ENCODE peak calls at places on chromosomes 11 and 22, in five cellular contexts. S is mesenchymal stem cell, L is IMR-90, O is H1, Y is H9. J is an unnamed sample.

GRCh38 chr11:60563553-60564235 is 48.5 kb downstream of the MS4A13 start:
- DNase-seq in Y (peak; percentile 64), O (no peak), L (no peak), S (no peak), J (no peak)

GRCh38 chr11:33551051-33551450 is 149.6 kb downstream of the C11orf91 start:
- DNase-seq in L (peak; percentile 25), Y (no peak), S (no peak), O (no peak), J (no peak)

GRCh38 chr11:10302294-10302743 is 2.6 kb upstream of the ADM start:
- DNase-seq in O (no peak), S (peak; percentile 69), Y (no peak), L (no peak), J (no peak)

GRCh38 chr11:33059331-33060007 is 20.1 kb downstream of the TCP11L1 start:
- DNase-seq in Y (no peak), L (no peak), S (no peak), O (no peak), J (no peak)

GRCh38 chr22:47165338-47165931 is 403.0 kb downstream of the TBC1D22A start:
- DNase-seq in Y (peak; percentile 12), O (no peak), S (no peak), L (no peak), J (no peak)

GRCh38 chr22:41257696-41258095 is 17.0 kb upstream of the CHADL start:
- DNase-seq in S (no peak), L (no peak), Y (no peak), O (no peak), J (no peak)

GRCh38 chr11:33376331-33377099 is 119.3 kb downstream of the HIPK3 start:
- DNase-seq in L (no peak), S (no peak), Y (peak; percentile 59), O (no peak), J (peak; percentile 11)

GRCh38 chr11:120830092-120830491 is 193.8 kb upstream of the TBCEL start:
- DNase-seq in L (no peak), Y (no peak), O (no peak), S (no peak), J (no peak)

GRCh38 chr11:1005913-1006312 is 30.6 kb downstream of the MUC6 start:
- DNase-seq in Y (no peak), L (no peak), S (no peak), O (no peak), J (no peak)

GRCh38 chr11:120586072-120586471 is 74.5 kb downstream of the GRIK4 start:
- DNase-seq in S (no peak), L (no peak), Y (no peak), O (no peak), J (no peak)

GRCh38 chr11:78274739-78275138 is 86.0 kb downstream of the USP35 start:
- DNase-seq in S (no peak), Y (no peak), O (no peak), L (no peak), J (no peak)

GRCh38 chr22:47163481-47163875 is 401.0 kb downstream of the TBC1D22A start:
- DNase-seq in Y (peak; percentile 17), O (no peak), L (no peak), S (no peak), J (no peak)

GRCh38 chr11:78290293-78291176 is 101.8 kb downstream of the USP35 start:
- DNase-seq in O (no peak), Y (no peak), S (peak; percentile 92), L (peak; percentile 58), J (no peak)

GRCh38 chr11:30015725-30016449 is 943 bp downstream of the KCNA4 start:
- DNase-seq in S (no peak), Y (peak; percentile 27), L (no peak), O (no peak), J (no peak)

GRCh38 chr11:73333626-73334199 is 25.6 kb downstream of the ARHGEF17 start:
- DNase-seq in O (no peak), Y (no peak), S (peak; percentile 62), L (no peak), J (no peak)

GRCh38 chr11:73331138-73331916 is 23.3 kb downstream of the ARHGEF17 start:
- DNase-seq in O (no peak), S (peak; percentile 80), Y (peak; percentile 86), L (peak; percentile 36), J (peak; percentile 87)

GRCh38 chr11:73327812-73328364 is 19.8 kb downstream of the ARHGEF17 start:
- DNase-seq in L (no peak), Y (no peak), O (no peak), S (no peak), J (no peak)

GRCh38 chr11:73333173-73333572 is 25.1 kb downstream of the ARHGEF17 start:
- DNase-seq in Y (no peak), O (no peak), L (no peak), S (no peak), J (no peak)

DNA sequence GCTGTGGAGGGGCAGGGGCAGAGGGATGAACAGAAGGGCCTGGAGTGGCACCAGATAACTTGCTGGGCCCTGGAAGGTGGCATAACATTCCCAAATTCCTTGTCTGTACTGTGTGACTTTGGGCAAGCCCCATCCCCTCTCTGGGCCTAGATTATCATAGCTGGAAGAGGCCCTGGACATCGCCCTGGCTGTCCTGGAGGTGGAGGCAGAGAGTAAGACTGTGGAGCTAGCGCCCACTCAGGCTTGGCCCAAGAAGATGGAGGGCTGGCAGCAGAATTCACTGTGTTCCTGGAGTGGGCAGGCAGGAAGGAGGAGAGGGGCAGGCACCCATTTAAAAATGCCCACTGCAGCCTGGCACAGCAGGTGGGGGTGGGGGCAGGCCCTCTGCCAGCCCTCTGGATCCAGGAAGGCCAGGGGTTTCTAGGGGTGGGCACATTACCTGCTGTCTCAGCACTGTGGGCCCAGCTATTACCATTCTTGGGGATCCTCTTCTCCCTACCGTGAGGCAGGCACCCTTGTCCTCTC is 22.6 kb downstream of the ARHGEF17 start:
- DNase-seq in L (peak; percentile 61), O (no peak), Y (no peak), S (peak; percentile 78), J (no peak)
- H4K91ac ChIP-seq in L (peak overlapping the region; percentile 96), O (no peak overlapping the region), Y (no peak overlapping the region), S (peak overlapping the region; percentile 90), J (peak overlapping the region; percentile 94)

GRCh38 chr11:66327171-66328035 is 8.8 kb downstream of the RIN1 start:
- DNase-seq in S (peak; percentile 84), O (no peak), Y (no peak), L (peak; percentile 64), J (no peak)

GRCh38 chr11:66325140-66325754 is 8.4 kb upstream of the CD248 start:
- DNase-seq in Y (no peak), L (no peak), O (no peak), S (peak; percentile 48), J (no peak)

GRCh38 chr11:66324626-66325025 is 7.8 kb upstream of the CD248 start:
- DNase-seq in Y (no peak), O (no peak), S (peak; percentile 49), L (no peak), J (no peak)

GRCh38 chr11:66328036-66328306 is 8.3 kb downstream of the RIN1 start:
- DNase-seq in O (no peak), L (no peak), S (no peak), Y (no peak), J (no peak)

DNA sequence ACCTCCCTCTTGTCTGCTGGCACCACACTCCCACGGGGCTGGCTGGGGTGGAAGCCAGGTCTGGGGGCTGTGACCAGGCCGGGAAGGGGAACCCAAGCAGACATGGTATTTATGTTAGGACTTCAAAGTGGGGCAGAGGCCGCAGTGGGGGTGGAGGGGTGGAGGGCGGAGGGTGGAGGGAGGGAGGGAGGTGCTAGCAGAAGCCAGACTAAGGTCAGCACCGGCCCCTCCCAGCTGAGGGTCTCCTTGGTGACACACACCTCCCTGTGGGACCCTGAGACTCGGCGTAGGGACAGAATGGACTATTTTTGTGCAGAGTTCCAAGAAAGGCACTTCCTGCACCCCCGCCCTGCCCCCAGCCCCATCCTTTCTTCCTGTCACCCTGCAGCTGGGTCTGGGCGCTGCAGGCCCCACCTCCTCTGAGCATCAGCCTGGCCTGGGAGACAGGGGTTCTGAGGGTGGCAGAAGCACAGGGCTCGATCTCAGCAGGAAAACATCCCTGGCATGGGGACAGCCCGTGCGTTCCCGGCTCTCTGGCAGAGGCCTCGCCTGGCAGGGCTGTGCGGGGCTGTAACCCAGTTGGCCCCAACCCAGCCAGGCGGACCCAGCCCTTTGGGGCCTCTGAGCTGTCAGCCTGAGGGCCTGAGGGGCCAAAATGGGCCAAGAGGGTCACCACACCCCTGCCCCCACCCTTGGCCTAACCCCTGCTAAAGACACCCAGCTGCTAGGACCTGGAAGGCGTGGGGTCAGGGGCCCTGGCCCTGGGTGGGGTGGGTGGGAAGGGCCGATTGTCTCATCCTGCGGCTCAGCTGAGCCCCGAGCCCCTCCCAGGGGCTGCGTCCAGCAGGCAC is 9.6 kb upstream of the CD248 start:
- DNase-seq in O (no peak), Y (no peak), S (peak; percentile 60), L (no peak), J (no peak)
- H3K27ac ChIP-seq in O (no peak overlapping the region), Y (no peak overlapping the region), S (peak overlapping the region; percentile 96), L (peak overlapping the region; percentile 95), J (no peak overlapping the region)

GRCh38 chr22:25071720-25072119 is 119.2 kb downstream of the KIAA1671 start:
- DNase-seq in S (no peak), O (no peak), Y (no peak), L (no peak), J (no peak)

GRCh38 chr22:25070870-25071465 is 118.5 kb downstream of the KIAA1671 start:
- DNase-seq in O (no peak), Y (no peak), L (no peak), S (peak; percentile 47), J (no peak)

GRCh38 chr22:25068701-25069100 is 116.2 kb downstream of the KIAA1671 start:
- DNase-seq in L (no peak), S (no peak), Y (no peak), O (no peak), J (no peak)

GRCh38 chr22:25069426-25069757 is 116.9 kb downstream of the KIAA1671 start:
- DNase-seq in S (no peak), L (no peak), O (no peak), Y (no peak), J (no peak)

GRCh38 chr22:25069758-25070461 is 117.4 kb downstream of the KIAA1671 start:
- DNase-seq in O (no peak), L (no peak), Y (no peak), S (peak; percentile 42), J (no peak)
- H4K91ac ChIP-seq in O (no peak overlapping the region), L (no peak overlapping the region), Y (no peak overlapping the region), S (no peak overlapping the region), J (no peak overlapping the region)

GRCh38 chr22:45336971-45337431 is 27.3 kb downstream of the FAM118A start:
- DNase-seq in O (no peak), L (no peak), S (no peak), Y (no peak), J (no peak)
- H3K27ac ChIP-seq in O (no peak overlapping the region), L (no peak overlapping the region), S (no peak overlapping the region), Y (no peak overlapping the region), J (no peak overlapping the region)

DNA sequence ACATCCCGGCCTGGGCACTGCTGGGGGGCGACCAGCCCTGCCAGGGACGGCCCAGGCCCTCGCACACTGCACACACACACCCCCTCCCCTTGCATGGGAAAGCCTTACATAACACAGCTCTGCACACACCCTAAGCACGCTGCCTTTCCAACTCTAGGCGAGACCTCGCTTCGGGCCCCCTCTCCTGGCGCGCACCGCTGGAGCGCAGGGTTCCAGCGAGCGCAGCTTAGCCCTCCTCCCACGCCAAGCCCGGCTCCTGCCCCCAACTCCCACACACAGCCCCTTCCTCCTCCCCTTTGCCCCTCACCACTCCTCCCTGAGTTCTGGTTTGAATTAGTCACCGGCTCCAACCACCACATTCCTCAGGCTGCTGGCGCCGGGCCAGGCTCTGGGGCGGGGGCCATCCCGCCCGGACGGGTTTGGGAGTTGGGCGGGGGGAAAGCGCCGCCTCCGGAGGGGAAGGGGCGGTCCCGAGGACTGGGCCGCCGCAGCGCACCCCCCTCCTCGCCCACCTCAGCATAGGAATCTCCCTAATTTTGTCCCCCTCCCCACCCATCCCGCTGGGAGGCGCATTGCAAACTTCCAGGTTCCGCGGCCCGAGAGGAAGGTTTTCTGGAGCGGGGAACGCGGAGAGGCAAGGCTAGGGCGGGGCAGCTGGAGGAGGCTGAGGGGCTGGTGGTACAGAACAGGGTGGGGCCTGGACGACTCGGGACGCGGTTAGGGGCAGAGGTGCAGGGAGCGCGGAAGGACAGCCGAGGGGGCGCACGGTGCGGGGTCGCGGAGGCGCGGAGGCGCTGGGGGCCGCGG is 966 bp downstream of the AHNAK start:
- DNase-seq in S (peak; percentile 91), O (peak; percentile 53), Y (peak; percentile 81), L (peak; percentile 93), J (peak; percentile 78)
- H4K91ac ChIP-seq in S (peak overlapping the region; percentile 95), O (peak overlapping the region; percentile 77), Y (no peak overlapping the region), L (peak overlapping the region; percentile 89), J (no peak overlapping the region)